ENCODE peak calls at places on chromosomes 5 and 9, in six cellular contexts. Z is stimulated activated effector memory CD8-positive, alpha-beta T cell treated with anti-CD3 and anti-CD28 coated beads, Interleukin-12 subunit alpha, Interleukin-12 subunit beta, amount 100 ng/mL, for 72 hours; V is MV-4-11; H is CD8-positive, alpha-beta T cell; C is left colon; T is T-helper 2 cell. J is an unnamed sample.

GRCh38 chr9:135347461-135347860 is 132.1 kb upstream of the PPP1R26 start:
- DNase-seq in V (no peak), T (no peak), Z (no peak), H (no peak), C (no peak), J (no peak)

GRCh38 chr5:438481-438981 is 4.4 kb upstream of the EXOC3 start:
- DNase-seq in H (no peak), T (no peak), Z (no peak), V (no peak), C (peak), J (no peak)

GRCh38 chr5:168056499-168057182 is 234.8 kb upstream of the WWC1 start:
- DNase-seq in H (no peak), C (no peak), Z (no peak), V (no peak), T (no peak), J (no peak)

GRCh38 chr9:89278997-89279739 is 31.8 kb upstream of the CKS2 start:
- DNase-seq in V (peak), Z (no peak), T (no peak), H (no peak), C (no peak), J (peak)

GRCh38 chr9:38713426-38713825 is 6.5 kb downstream of the FAM240B start:
- DNase-seq in C (no peak), T (no peak), H (no peak), Z (no peak), V (peak), J (peak)

GRCh38 chr5:38941912-38942311 is 96.1 kb downstream of the OSMR start:
- DNase-seq in H (no peak), Z (no peak), V (peak), C (no peak), T (no peak), J (no peak)

GRCh38 chr9:4796988-4797956 is 4.5 kb downstream of the RCL1 start:
- DNase-seq in H (no peak), V (peak), C (no peak), T (no peak), Z (no peak), J (peak)

GRCh38 chr9:134545213-134546211 is 96.1 kb upstream of the COL5A1 start:
- DNase-seq in H (no peak), V (peak), C (no peak), T (no peak), Z (no peak), J (no peak)

GRCh38 chr9:7960615-7961014 is 161.0 kb upstream of the DMAC1 start:
- DNase-seq in C (no peak), Z (no peak), H (no peak), V (no peak), T (no peak), J (no peak)

GRCh38 chr5:175874462-175875139 is 3.2 kb downstream of the CPLX2 start:
- DNase-seq in Z (no peak), H (no peak), C (no peak), V (no peak), T (no peak), J (no peak)

GRCh38 chr5:27911216-27911615 is 872.8 kb upstream of the CDH9 start:
- DNase-seq in C (no peak), V (no peak), T (no peak), H (no peak), Z (no peak), J (no peak)

GRCh38 chr5:142878111-142878510 is 107.9 kb downstream of the ARHGAP26 start:
- DNase-seq in H (no peak), Z (no peak), V (no peak), T (no peak), C (no peak), J (no peak)

GRCh38 chr9:94100152-94100879 is 16.1 kb downstream of the PTPDC1 start:
- DNase-seq in H (no peak), C (no peak), T (no peak), Z (no peak), V (no peak), J (no peak)

GRCh38 chr9:13149454-13149853 is 130.0 kb downstream of the MPDZ start:
- DNase-seq in C (no peak), H (no peak), T (no peak), Z (no peak), V (no peak), J (peak)

J was measured in myocyte.